ENCODE peak calls at places on chromosomes 2 and 18, in four cellular contexts. Z is fibroblast of lung, U is IMR-90, D is AG04449. A is an unnamed sample.
A peak's percentile ranks its signal among the peaks of the same experiment; 100 is the strongest.

GRCh38 chr18:58497845-58498244 is 131.0 kb downstream of the ALPK2 start:
- DNase-seq in D (no peak), U (peak; percentile 48), Z (no peak), A (no peak)

GRCh38 chr2:26325851-26326250 is 20.1 kb upstream of the SELENOI start:
- DNase-seq in Z (peak; percentile 81), D (no peak), U (peak; percentile 85), A (peak; percentile 43)

GRCh38 chr2:237498341-237498740 is 11.3 kb downstream of the MLPH start:
- DNase-seq in Z (no peak), D (no peak), U (no peak), A (no peak)

GRCh38 chr18:32549248-32549842 is 78.7 kb upstream of the GAREM1 start:
- DNase-seq in D (no peak), U (peak; percentile 34), Z (peak; percentile 51), A (peak; percentile 44)

GRCh38 chr2:109279243-109279860 is 150.3 kb downstream of the SH3RF3 start:
- DNase-seq in U (peak; percentile 81), D (no peak), Z (peak; percentile 82), A (no peak)

GRCh38 chr18:79826966-79827365 is 29.2 kb downstream of the KCNG2 start:
- DNase-seq in D (no peak), Z (no peak), U (no peak), A (no peak)

GRCh38 chr2:134518101-134518500 is 200.7 kb downstream of the TMEM163 start:
- DNase-seq in Z (no peak), D (no peak), U (no peak), A (no peak)

GRCh38 chr18:34122724-34123334 is 101.9 kb downstream of the NOL4 start:
- DNase-seq in U (peak; percentile 53), D (no peak), Z (peak; percentile 74), A (peak; percentile 64)

GRCh38 chr2:49113046-49113445 is 41.3 kb downstream of the FSHR start:
- DNase-seq in U (no peak), Z (no peak), D (no peak), A (no peak)

DNA sequence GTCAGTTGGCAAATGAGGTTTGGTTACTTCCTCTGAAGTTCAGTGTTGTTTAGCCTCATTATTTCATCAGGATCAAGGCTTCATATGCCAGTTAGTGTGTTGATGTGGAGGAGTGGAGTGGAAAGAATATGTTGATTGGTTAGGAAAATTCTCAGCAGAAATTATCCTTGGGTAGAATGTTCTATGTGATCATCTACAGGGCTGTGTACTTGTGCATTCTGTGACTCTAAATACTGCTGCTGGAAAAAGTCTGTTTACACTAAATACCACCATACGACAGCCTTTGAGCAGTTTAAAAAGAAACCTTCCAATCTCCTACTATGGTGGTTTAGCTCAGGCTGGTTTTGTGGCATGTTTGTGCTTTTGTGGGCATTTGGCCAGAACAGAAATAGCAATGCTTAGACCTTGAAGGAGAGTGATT is 25.8 kb downstream of the CAB39 start:
- DNase-seq in D (no peak), Z (peak; percentile 61), U (peak; percentile 63), A (peak; percentile 79)
- H3K4me3 ChIP-seq in D (no peak overlapping the region), Z (no peak overlapping the region), U (no peak overlapping the region), A (no peak overlapping the region)

DNA sequence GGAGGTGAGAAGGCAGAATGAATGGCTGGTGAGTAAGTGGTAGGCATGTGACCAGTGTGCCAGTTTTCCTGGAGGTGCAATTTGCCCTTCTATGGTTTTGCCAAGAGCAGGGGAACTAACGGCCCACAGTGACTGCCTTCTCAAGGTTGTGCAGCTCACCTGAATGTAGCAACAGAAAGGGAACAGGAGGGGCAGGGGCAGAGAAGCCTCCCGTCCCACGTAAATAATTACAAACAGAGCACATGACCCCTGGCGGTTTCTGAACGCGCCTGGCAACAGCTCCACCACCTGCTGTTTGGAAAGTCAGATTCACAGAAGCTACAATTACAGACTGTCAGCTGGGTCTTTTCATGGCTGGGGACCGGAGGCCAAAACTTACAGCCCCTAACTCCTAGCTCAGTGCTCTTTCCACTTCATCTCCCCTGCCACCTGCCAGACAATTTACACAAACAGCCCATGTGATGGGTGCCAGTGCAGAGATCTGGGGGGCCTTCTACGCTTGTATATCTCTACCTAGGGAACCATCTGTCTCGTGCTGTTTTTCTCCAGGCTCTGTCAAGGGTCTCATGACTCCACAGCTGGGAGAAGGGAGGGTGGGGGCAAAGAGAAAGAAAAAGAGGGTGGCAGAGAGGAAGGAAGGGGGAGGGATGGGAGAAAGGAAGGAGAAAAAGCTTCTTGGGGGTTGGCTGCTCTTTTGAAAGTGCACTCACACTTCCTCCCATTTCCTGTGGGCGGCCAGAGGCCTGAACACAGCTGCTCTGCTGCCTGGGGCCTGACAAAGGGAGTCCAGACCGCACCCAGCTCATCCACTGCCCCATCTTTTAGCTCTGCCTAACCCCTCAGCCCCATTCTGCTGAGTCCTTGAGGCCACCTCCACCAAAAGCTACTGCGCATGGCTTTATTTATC is 69.5 kb downstream of the POLR1A start:
- DNase-seq in U (peak; percentile 86), D (no peak), Z (peak; percentile 84), A (peak; percentile 86)
- TF ChIP-seq CTCF in U (peak; percentile 36), D (peak; percentile 51), Z (peak; percentile 30), A (peak; percentile 44)

DNA sequence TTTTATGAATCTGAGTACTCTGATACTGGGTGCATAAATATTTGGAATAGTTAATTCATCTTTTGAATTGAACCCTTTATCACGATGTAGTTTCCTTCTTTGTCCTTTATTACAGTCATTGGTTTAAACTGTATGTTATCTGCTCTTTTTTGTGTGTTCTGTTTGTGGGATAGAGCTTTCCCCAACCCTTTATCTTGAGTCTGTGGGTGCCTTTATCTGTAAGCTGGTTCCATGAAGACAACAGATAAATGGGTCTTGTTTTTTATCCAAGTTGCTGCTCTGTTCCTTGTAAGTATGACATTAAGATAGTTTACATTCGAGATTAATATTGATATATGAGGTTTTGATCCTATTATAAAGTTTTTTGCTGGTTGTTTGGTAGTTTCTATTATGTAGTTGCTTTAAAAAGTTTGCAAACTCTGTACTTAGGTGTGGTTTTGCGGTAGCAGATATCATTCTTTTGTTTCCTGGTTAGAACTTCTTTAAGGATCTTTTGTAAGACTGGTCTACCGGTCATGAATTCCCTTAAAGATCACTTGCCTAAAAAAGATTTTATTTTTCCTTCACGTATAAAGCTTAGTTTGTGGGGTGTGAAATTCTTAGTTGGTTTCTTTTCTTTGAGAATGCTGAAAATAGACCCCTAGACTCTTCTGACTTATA is 1451.3 kb upstream of the SLC39A10 start:
- DNase-seq in D (no peak), Z (no peak), U (no peak), A (no peak)
- H3K4me3 ChIP-seq in D (no peak overlapping the region), Z (no peak overlapping the region), U (no peak overlapping the region), A (no peak overlapping the region)

GRCh38 chr18:67456691-67457090 is 59.8 kb downstream of the DSEL start:
- DNase-seq in Z (peak; percentile 19), U (no peak), D (no peak), A (no peak)
- TF ChIP-seq CTCF in Z (no peak), U (no peak), D (no peak), A (no peak)

GRCh38 chr2:13654416-13654815 is 937.7 kb downstream of the TRIB2 start:
- DNase-seq in U (no peak), Z (no peak), D (no peak), A (peak; percentile 20)

GRCh38 chr2:13662055-13662454 is 945.3 kb downstream of the TRIB2 start:
- DNase-seq in Z (peak; percentile 12), D (no peak), U (peak; percentile 27), A (peak; percentile 1)

DNA sequence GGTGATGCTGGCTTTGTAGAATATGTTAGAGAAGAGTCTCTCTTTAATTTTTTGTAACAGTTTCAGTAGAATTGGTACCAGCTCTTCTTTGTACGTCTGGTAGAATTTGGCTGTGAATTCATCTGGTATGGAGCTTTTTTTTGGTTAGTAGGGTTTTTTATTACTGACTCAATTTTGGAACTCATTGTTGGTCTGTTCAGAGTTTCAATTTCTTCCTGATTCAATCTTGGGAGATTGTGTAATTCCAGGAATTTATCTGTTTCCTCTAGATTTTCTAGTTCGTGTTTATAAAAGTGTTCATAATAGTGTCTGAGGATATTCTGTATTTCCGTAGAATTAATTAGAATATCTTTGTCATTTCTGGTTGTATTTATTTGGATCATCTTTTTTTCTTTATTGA is 943.5 kb downstream of the TRIB2 start:
- DNase-seq in Z (no peak), U (no peak), D (no peak), A (no peak)
- H3K4me3 ChIP-seq in Z (no peak overlapping the region), U (no peak overlapping the region), D (no peak overlapping the region), A (no peak overlapping the region)

DNA sequence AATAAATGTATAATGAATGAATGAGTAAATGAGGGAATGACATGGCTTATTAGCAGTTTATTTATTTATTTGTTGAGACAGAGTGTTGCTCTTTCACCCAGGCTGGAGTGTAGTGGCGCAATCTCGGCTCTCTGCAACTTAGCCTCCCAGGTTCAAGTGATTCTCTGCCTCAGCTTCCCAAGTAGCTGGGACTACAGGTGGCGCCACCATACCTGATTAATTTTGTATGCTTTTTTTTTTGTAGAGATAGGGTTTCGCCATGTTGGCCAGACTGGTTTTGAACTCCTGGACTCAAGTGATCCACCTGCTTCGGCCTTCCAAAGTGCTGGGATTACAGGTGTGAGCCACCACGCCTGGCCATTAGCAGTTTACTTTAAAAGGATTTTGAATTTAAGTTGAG is 100.3 kb upstream of the CAVIN2 start:
- DNase-seq in D (no peak), Z (no peak), U (no peak), A (no peak)
- TF ChIP-seq CTCF in D (no peak), Z (no peak), U (no peak), A (no peak)

A was measured in astrocyte of the spinal cord.